ENCODE peak calls at places on chromosomes 6 and 20, in ten cellular contexts. W is Karpas-422; G is foreskin keratinocyte; X is breast epithelium; A is naive thymus-derived CD4-positive, alpha-beta T cell; Z is CD4-positive, alpha-beta memory T cell; I is AG04450; C is lower lobe of right lung; Y is ovary; H is dorsolateral prefrontal cortex. L is an unnamed sample.

GRCh38 chr6:52053038-52053704 is 34.2 kb downstream of the PKHD1 start:
- DNase-seq in X (no peak), W (peak; percentile 28), A (no peak), I (no peak), H (no peak), Z (no peak), Y (no peak), C (no peak), G (no peak), L (no peak)

GRCh38 chr6:108716801-108717791 is 131.1 kb upstream of the ARMC2 start:
- DNase-seq in Z (no peak), X (no peak), Y (no peak), H (no peak), A (no peak), G (no peak), C (no peak), W (no peak), I (no peak), L (no peak)

GRCh38 chr6:70863343-70863742 is 93.5 kb downstream of the B3GAT2 start:
- DNase-seq in C (no peak), A (no peak), I (no peak), Y (no peak), X (no peak), G (no peak), Z (no peak), W (no peak), H (no peak), L (no peak)

GRCh38 chr20:50837532-50838321 is 42.9 kb downstream of the BCAS4 start:
- DNase-seq in Y (peak; percentile 56), X (no peak), G (peak; percentile 61), Z (no peak), W (peak; percentile 57), I (peak; percentile 80), C (no peak), H (no peak), A (no peak), L (no peak)

GRCh38 chr6:128554302-128554701 is 33.9 kb upstream of the PTPRK start:
- DNase-seq in C (no peak), G (no peak), H (no peak), Z (no peak), X (no peak), W (no peak), I (no peak), Y (no peak), A (no peak), L (no peak)

GRCh38 chr6:89310929-89311328 is 4.2 kb downstream of the GABRR2 start:
- DNase-seq in Z (no peak), W (no peak), X (no peak), Y (no peak), H (no peak), A (no peak), I (no peak), G (no peak), C (no peak), L (no peak)

GRCh38 chr6:73302339-73302738 is 39.3 kb upstream of the KHDC1 start:
- DNase-seq in Z (no peak), G (no peak), W (no peak), X (no peak), Y (no peak), H (no peak), I (no peak), A (no peak), C (no peak), L (no peak)

GRCh38 chr20:37519508-37520416 is 1.3 kb upstream of the NNAT start:
- DNase-seq in H (no peak), Y (no peak), A (no peak), W (peak; percentile 93), Z (no peak), G (no peak), X (no peak), I (no peak), C (no peak), L (no peak)

GRCh38 chr6:57216235-57217101 is 5.6 kb downstream of the RAB23 start:
- DNase-seq in I (no peak), W (no peak), G (no peak), C (no peak), H (no peak), Z (no peak), Y (no peak), A (no peak), X (no peak), L (no peak)

GRCh38 chr20:51404297-51405060 is 138.0 kb downstream of the NFATC2 start:
- DNase-seq in I (no peak), C (no peak), Z (peak; percentile 86), G (no peak), X (no peak), Y (no peak), H (no peak), W (no peak), A (peak; percentile 56), L (no peak)

GRCh38 chr6:150902142-150902800 is 36.8 kb downstream of the MTHFD1L start:
- DNase-seq in X (no peak), C (no peak), H (no peak), W (no peak), A (no peak), Y (no peak), Z (no peak), I (no peak), G (no peak), L (no peak)

DNA sequence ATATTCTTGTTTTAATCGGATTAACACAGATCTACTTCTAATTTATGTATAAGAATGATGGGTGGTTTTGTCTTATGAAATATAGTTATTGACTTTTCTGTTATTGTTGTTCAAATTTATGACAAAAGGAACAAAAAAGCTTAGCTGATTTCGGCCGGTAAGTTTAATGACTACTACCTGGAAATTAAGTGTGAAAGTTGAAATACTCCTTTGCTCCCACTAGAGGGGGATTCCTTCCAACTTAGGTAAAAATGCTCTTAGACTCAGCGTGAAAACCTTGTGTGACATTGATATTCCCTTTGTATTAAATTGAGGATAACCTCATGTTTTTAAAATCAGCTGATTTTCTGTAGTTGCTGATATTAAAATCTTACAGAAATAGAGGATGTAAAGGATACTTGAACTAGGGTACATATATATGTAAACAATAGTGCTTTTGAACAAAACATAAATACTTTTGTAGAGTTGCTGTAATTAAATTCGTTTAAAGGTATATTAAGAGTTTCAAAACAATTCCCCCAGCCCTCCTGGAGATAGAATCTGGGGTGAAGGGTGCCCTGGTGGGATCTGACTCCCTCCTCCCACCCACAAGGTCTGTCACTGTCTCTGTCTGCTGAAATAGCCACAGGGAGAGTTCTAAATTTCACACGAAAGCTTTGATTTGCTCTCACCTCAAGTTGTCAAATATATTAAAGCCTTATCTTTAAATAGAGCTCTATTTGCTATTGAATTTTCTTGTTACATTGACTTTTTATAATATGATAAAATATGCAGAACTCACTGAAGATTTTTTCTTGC is 257.5 kb downstream of the ARID1B start:
- DNase-seq in C (no peak), Y (no peak), W (peak; percentile 87), G (no peak), I (no peak), Z (peak; percentile 32), H (no peak), A (peak; percentile 43), X (no peak), L (no peak)
- H3K27ac ChIP-seq in C (no peak overlapping the region), Y (no peak overlapping the region), W (peak overlapping the region; percentile 93), G (peak overlapping the region; percentile 83), I (no peak overlapping the region), Z (no peak overlapping the region), H (peak overlapping the region; percentile 84), A (peak overlapping the region; percentile 77), X (no peak overlapping the region), L (no peak overlapping the region)

GRCh38 chr6:28751514-28751913 is 172.3 kb downstream of the TRIM27 start:
- DNase-seq in A (no peak), H (no peak), G (no peak), W (no peak), Z (no peak), X (no peak), C (no peak), I (no peak), Y (no peak), L (no peak)

GRCh38 chr6:28750926-28751458 is 172.8 kb downstream of the TRIM27 start:
- DNase-seq in H (no peak), I (no peak), Y (no peak), W (no peak), A (no peak), Z (no peak), X (no peak), G (no peak), C (no peak), L (no peak)

GRCh38 chr6:28743271-28743789 is 180.5 kb downstream of the TRIM27 start:
- DNase-seq in I (no peak), W (no peak), A (no peak), Z (no peak), C (no peak), G (no peak), Y (no peak), H (no peak), X (no peak), L (no peak)

GRCh38 chr6:28747631-28748157 is 176.1 kb downstream of the TRIM27 start:
- DNase-seq in H (no peak), A (no peak), G (peak; percentile 73), W (peak; percentile 55), Y (peak; percentile 50), I (peak; percentile 27), X (no peak), C (no peak), Z (no peak), L (no peak)

GRCh38 chr6:28747083-28747630 is 176.6 kb downstream of the TRIM27 start:
- DNase-seq in C (no peak), Z (no peak), I (no peak), Y (no peak), A (no peak), H (no peak), G (no peak), W (no peak), X (no peak), L (no peak)
- H3K27ac ChIP-seq in C (no peak overlapping the region), Z (no peak overlapping the region), I (no peak overlapping the region), Y (no peak overlapping the region), A (no peak overlapping the region), H (no peak overlapping the region), G (no peak overlapping the region), W (no peak overlapping the region), X (no peak overlapping the region), L (no peak overlapping the region)

GRCh38 chr20:34458631-34459030 is 57.6 kb upstream of the DYNLRB1 start:
- DNase-seq in G (no peak), H (no peak), C (no peak), Z (no peak), I (no peak), Y (no peak), W (no peak), X (no peak), A (no peak), L (no peak)

GRCh38 chr20:34459209-34459608 is 57.0 kb upstream of the DYNLRB1 start:
- DNase-seq in C (no peak), Y (no peak), Z (no peak), A (no peak), X (no peak), W (no peak), I (no peak), H (no peak), G (no peak), L (no peak)

DNA sequence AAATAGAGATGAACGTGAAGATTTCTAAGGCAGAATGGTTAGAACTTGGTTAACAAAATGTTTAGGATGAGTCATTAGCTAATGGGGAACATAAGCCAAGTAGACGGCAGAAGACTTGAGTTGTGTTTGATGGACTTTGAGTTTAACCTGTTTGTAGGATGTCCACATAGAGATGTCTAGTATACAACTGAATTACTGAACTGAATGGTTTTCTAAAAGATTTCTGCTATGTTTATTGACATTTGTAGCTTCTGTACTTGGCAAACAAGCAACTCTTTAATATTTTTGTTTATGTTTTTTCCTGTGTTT is 54.5 kb upstream of the DYNLRB1 start:
- DNase-seq in I (no peak), Y (no peak), G (no peak), W (no peak), X (no peak), A (no peak), H (no peak), Z (no peak), C (no peak), L (no peak)
- H3K27ac ChIP-seq in I (no peak overlapping the region), Y (no peak overlapping the region), G (no peak overlapping the region), W (no peak overlapping the region), X (no peak overlapping the region), A (no peak overlapping the region), H (no peak overlapping the region), Z (no peak overlapping the region), C (no peak overlapping the region), L (no peak overlapping the region)

GRCh38 chr6:10412948-10413849 is 1.7 kb downstream of the TFAP2A start:
- DNase-seq in W (peak; percentile 55), X (peak; percentile 92), Y (no peak), I (no peak), A (no peak), C (peak; percentile 64), Z (no peak), G (no peak), H (no peak), L (peak; percentile 61)
- H3K27ac ChIP-seq in W (no peak overlapping the region), X (peak overlapping the region; percentile 97), Y (no peak overlapping the region), I (peak overlapping the region; percentile 39), A (no peak overlapping the region), C (no peak overlapping the region), Z (no peak overlapping the region), G (peak overlapping the region; percentile 99), H (no peak overlapping the region), L (no peak overlapping the region)